ENCODE peak calls at places on chromosomes 16 and 17, in five cellular contexts. H is foreskin melanocyte; S is ureter; Y is AG04449; U is CD4-positive, CD25-positive, alpha-beta regulatory T cell. C is an unnamed sample.

GRCh38 chr17:74514632-74515035 is 16.6 kb downstream of the CD300LB start:
- DNase-seq in H (peak; percentile 11), Y (no peak), S (peak; percentile 38), U (no peak), C (peak; percentile 98)

GRCh38 chr17:57004944-57005579 is 27.1 kb downstream of the SCPEP1 start:
- DNase-seq in U (no peak), S (peak; percentile 39), Y (no peak), H (no peak), C (no peak)

GRCh38 chr16:75086281-75086680 is 30.3 kb downstream of the LDHD start:
- DNase-seq in U (no peak), Y (no peak), H (no peak), S (no peak), C (no peak)

GRCh38 chr17:30422171-30422570 is 43.4 kb downstream of the CPD start:
- DNase-seq in Y (no peak), U (no peak), S (no peak), H (no peak), C (no peak)

GRCh38 chr17:6473128-6473767 is 29.0 kb downstream of the PIMREG start:
- DNase-seq in U (peak; percentile 53), S (peak; percentile 83), Y (no peak), H (peak; percentile 44), C (peak; percentile 46)

GRCh38 chr16:17213974-17214373 is 256.8 kb downstream of the XYLT1 start:
- DNase-seq in H (no peak), Y (no peak), U (no peak), S (no peak), C (no peak)

GRCh38 chr17:61456688-61457225 is 4.5 kb downstream of the TBX4 start:
- DNase-seq in S (no peak), Y (no peak), U (no peak), H (no peak), C (no peak)

GRCh38 chr17:82699551-82699950 is 1.1 kb upstream of the RAB40B start:
- DNase-seq in S (no peak), H (no peak), U (no peak), Y (no peak), C (no peak)

GRCh38 chr17:30586818-30587595 is 109.8 kb downstream of the GOSR1 start:
- DNase-seq in H (peak; percentile 29), U (no peak), S (no peak), Y (peak; percentile 49), C (no peak)

GRCh38 chr16:5444181-5444580 is 346.6 kb upstream of the EEF2KMT start:
- DNase-seq in H (no peak), U (no peak), Y (no peak), S (no peak), C (no peak)

GRCh38 chr17:50918933-50919296 is 52.8 kb upstream of the TOB1 start:
- DNase-seq in S (no peak), H (no peak), U (peak; percentile 30), Y (no peak), C (no peak)

GRCh38 chr17:67040652-67041051 is 3.7 kb upstream of the CACNG1 start:
- DNase-seq in Y (no peak), U (no peak), H (no peak), S (no peak), C (no peak)

GRCh38 chr17:17180141-17180603 is 26.0 kb downstream of the PLD6 start:
- DNase-seq in U (peak; percentile 32), Y (no peak), S (no peak), H (no peak), C (no peak)

GRCh38 chr17:64779344-64780095 is 117.4 kb upstream of the SMURF2 start:
- DNase-seq in H (no peak), Y (no peak), S (no peak), U (no peak), C (no peak)

GRCh38 chr17:29949708-29950107 is 8.3 kb downstream of the EFCAB5 start:
- DNase-seq in S (no peak), U (no peak), H (peak; percentile 25), Y (no peak), C (no peak)

GRCh38 chr17:38761612-38762011 is 9.1 kb downstream of the PSMB3 start:
- DNase-seq in Y (no peak), H (no peak), U (peak; percentile 31), S (no peak), C (no peak)

GRCh38 chr17:42674755-42675347 is 1.9 kb downstream of the PLEKHH3 start:
- DNase-seq in H (no peak), Y (no peak), U (no peak), S (no peak), C (no peak)

GRCh38 chr17:44759096-44759915 is 518 bp downstream of the ADAM11 start:
- DNase-seq in U (no peak), Y (no peak), H (no peak), S (no peak), C (no peak)

GRCh38 chr17:76405967-76406647 is 21.7 kb downstream of the SPHK1 start:
- DNase-seq in H (no peak), S (no peak), Y (no peak), U (no peak), C (no peak)

GRCh38 chr16:74999208-74999682 is 421 bp downstream of the ZNRF1 start:
- DNase-seq in S (no peak), H (no peak), Y (no peak), U (peak; percentile 23), C (no peak)

GRCh38 chr16:88779406-88780099 is 5.5 kb downstream of the PIEZO1 start:
- DNase-seq in Y (no peak), H (no peak), U (no peak), S (no peak), C (no peak)

GRCh38 chr16:56549744-56550385 is 15.0 kb upstream of the MT4 start:
- DNase-seq in H (peak; percentile 11), Y (no peak), U (no peak), S (no peak), C (no peak)

GRCh38 chr17:77045441-77046041 is 95.2 kb upstream of the SEC14L1 start:
- DNase-seq in S (no peak), H (no peak), Y (no peak), U (no peak), C (peak; percentile 44)

GRCh38 chr17:31549121-31549524 is 157.6 kb downstream of the RAB11FIP4 start:
- DNase-seq in Y (no peak), U (no peak), S (no peak), H (peak; percentile 72), C (no peak)